ENCODE peak calls at places on chromosome 4, in nine cellular contexts. T is NB4, H is psoas muscle, U is MM.1S, B is fibroblast of the aortic adventitia, C is AG04449, G is fibroblast of villous mesenchyme, Z is dorsolateral prefrontal cortex, S is GM13976. W is an unnamed sample.

GRCh38 chr4:185115827-185116232 is 27.2 kb upstream of the SLC25A4 start:
- DNase-seq in T (peak; percentile 66), H (peak; percentile 37), U (no peak), B (peak; percentile 99), C (peak; percentile 36), G (peak; percentile 98), Z (no peak), S (no peak), W (peak; percentile 7)

GRCh38 chr4:124754671-124755070 is 42.1 kb upstream of the ANKRD50 start:
- DNase-seq in T (no peak), H (no peak), U (no peak), B (no peak), C (peak; percentile 10), G (peak; percentile 43), Z (no peak), S (no peak), W (no peak)

GRCh38 chr4:40507977-40508376 is 121.7 kb downstream of the RBM47 start:
- DNase-seq in T (peak; percentile 57), H (no peak), U (no peak), B (no peak), C (no peak), G (no peak), Z (no peak), S (no peak), W (peak; percentile 23)

GRCh38 chr4:123477804-123478209 is 81.2 kb downstream of the SPRY1 start:
- DNase-seq in T (peak; percentile 77), H (peak; percentile 17), U (no peak), B (peak; percentile 47), C (peak; percentile 19), G (peak; percentile 34), Z (no peak), S (no peak), W (peak; percentile 95)

GRCh38 chr4:169412046-169412445 is 141.3 kb upstream of the SH3RF1 start:
- DNase-seq in T (no peak), H (no peak), U (no peak), B (no peak), C (no peak), G (no peak), Z (no peak), S (no peak), W (no peak)

GRCh38 chr4:78168029-78168428 is 110.9 kb downstream of the FRAS1 start:
- DNase-seq in T (peak; percentile 3), H (no peak), U (no peak), B (no peak), C (no peak), G (no peak), Z (no peak), S (no peak), W (no peak)

GRCh38 chr4:74934016-74934821 is 1.3 kb downstream of the PARM1 start:
- DNase-seq in T (no peak), H (peak; percentile 17), U (peak; percentile 53), B (peak; percentile 20), C (no peak), G (peak; percentile 44), Z (peak; percentile 51), S (peak; percentile 37), W (peak; percentile 2)

GRCh38 chr4:178165251-178165650 is 723.0 kb upstream of the AGA start:
- DNase-seq in T (no peak), H (no peak), U (no peak), B (no peak), C (no peak), G (no peak), Z (no peak), S (no peak), W (no peak)

GRCh38 chr4:47274931-47275330 is 188.6 kb downstream of the COMMD8 start:
- DNase-seq in T (no peak), H (no peak), U (no peak), B (peak; percentile 18), C (no peak), G (no peak), Z (no peak), S (no peak), W (no peak)

GRCh38 chr4:125187621-125188176 is 127.1 kb upstream of the FAT4 start:
- DNase-seq in T (no peak), H (no peak), U (no peak), B (peak; percentile 34), C (no peak), G (peak; percentile 5), Z (no peak), S (no peak), W (no peak)

GRCh38 chr4:127006509-127006908 is 626.2 kb upstream of the INTU start:
- DNase-seq in T (no peak), H (no peak), U (no peak), B (no peak), C (no peak), G (no peak), Z (no peak), S (no peak), W (no peak)
- TF ChIP-seq CTCF in T (no peak), H (no peak), U (no peak), B (no peak), C (no peak), G (no peak), Z (no peak), S (no peak), W (no peak)

DNA sequence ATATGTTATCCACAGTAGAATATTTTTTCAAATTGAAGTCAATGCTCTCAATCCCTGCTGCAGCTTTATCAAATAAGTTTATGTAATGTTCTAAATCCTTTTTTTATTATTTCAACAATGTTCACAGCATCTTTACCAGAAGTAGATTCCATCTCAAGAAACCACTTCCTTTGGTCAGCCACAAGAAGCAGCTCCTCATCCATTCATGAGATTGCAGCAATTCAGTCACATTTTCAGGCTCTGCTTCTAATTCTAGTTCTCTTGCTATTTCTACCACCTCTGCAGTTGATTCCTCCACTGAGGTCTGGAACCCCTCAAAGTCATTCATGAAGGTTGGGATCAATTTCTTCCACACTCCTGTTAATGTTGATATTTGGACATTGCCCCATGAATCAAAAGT is 2301.3 kb upstream of the TENM3 start:
- DNase-seq in T (peak; percentile 52), H (no peak), U (peak; percentile 32), B (no peak), C (no peak), G (no peak), Z (no peak), S (no peak), W (no peak)
- TF ChIP-seq CTCF in T (no peak), H (no peak), U (no peak), B (no peak), C (no peak), G (no peak), Z (no peak), S (no peak), W (no peak)

DNA sequence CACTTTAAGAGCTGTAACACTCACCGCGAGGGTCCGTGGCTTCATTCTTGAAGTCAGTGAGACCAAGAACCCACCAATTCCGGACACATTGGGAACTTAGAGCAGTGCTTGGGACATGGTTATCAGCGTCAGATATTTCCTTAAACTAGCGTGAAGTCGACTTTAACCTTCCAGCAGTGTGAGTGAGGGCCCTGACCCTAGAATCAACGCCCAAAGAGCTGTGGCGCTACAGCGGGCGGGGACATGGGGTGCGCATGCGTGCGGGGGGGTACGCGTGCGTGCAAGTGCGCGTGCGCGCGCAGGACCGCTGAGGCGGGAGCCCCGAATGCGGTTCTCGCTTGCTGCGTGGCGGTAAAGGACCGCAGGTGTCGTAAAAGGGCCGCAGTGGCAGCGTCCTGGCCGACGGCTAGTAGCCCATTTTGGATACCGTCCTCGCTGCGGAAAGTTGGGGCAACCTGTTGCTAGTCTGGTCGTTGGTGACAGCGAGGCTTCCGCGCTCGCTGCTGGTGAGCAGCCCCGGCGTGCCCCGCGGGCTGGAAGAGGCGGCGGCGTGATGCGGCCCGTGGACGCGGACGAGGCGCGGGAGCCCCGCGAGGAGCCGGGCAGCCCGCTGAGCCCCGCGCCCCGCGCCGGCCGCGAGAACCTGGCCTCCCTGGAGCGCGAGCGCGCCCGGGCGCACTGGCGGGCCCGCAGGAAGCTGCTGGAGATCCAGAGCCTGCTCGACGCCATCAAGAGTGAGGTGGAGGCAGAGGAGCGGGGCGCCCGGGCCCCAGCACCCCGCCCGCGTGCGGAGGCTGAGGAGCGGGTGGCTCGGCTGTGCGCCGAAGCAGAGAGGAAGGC is 19.8 kb upstream of the S100P start:
- DNase-seq in T (peak; percentile 100), H (peak; percentile 92), U (peak; percentile 96), B (peak; percentile 95), C (peak; percentile 74), G (peak; percentile 96), Z (peak; percentile 95), S (peak; percentile 97), W (peak; percentile 95)
- TF ChIP-seq CTCF in T (no peak), H (no peak), U (no peak), B (no peak), C (no peak), G (no peak), Z (peak; percentile 32), S (no peak), W (no peak)

DNA sequence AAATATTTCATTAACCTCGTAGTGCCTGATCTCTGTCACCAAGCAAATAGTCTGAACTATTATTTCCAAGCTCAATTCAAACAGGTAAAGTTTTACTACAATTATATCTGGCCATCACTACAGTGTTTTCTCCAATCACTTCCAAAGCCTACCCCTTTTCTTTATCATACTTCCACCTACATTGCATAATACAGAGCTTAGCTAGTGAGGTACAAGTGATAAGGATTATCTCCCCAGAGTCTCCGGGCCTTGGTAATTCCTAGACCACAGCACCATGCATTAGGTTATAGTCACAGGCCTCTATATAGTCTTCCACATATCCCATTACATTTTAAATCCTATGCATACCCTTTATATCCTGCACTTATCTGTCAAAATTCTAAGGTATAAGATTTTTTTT is 154.2 kb downstream of the SNCA start:
- DNase-seq in T (no peak), H (no peak), U (no peak), B (no peak), C (no peak), G (peak; percentile 45), Z (no peak), S (no peak), W (no peak)
- TF ChIP-seq CTCF in T (no peak), H (no peak), U (no peak), B (no peak), C (no peak), G (no peak), Z (no peak), S (no peak), W (no peak)

DNA sequence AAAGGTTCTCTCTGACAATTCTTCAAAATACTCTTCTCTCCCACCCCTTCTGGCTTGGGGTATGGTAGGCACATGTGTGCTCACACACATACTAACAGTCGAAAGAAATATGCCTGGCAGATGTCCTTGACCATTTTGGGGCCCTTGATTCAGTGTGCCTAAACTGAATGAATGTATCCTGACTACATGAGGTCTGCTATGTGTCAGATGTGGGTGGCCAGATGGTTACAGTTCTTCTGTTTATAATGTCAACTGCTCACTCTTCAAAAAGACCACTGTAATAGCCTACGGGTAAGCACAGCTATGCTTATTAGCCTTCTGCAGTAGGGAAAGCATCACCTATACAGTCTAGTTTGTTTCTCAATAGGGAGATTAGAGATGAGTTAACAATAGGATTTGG is 63.7 kb upstream of the VEGFC start:
- DNase-seq in T (no peak), H (no peak), U (no peak), B (no peak), C (no peak), G (no peak), Z (no peak), S (no peak), W (no peak)
- TF ChIP-seq CTCF in T (no peak), H (no peak), U (no peak), B (no peak), C (no peak), G (no peak), Z (no peak), S (no peak), W (no peak)

GRCh38 chr4:243407-243806 is 61.9 kb downstream of the ZNF732 start:
- DNase-seq in T (no peak), H (no peak), U (no peak), B (no peak), C (no peak), G (no peak), Z (no peak), S (no peak), W (no peak)

GRCh38 chr4:242121-242848 is 63.0 kb downstream of the ZNF732 start:
- DNase-seq in T (peak; percentile 96), H (peak; percentile 40), U (peak; percentile 86), B (peak; percentile 34), C (no peak), G (peak; percentile 72), Z (peak; percentile 45), S (peak; percentile 47), W (peak; percentile 80)

GRCh38 chr4:244471-244870 is 60.8 kb downstream of the ZNF732 start:
- DNase-seq in T (peak; percentile 81), H (no peak), U (peak; percentile 59), B (peak; percentile 2), C (no peak), G (peak; percentile 23), Z (no peak), S (peak; percentile 12), W (peak; percentile 69)
- TF ChIP-seq CTCF in T (peak; percentile 66), H (peak; percentile 64), U (peak; percentile 65), B (no peak), C (no peak), G (peak; percentile 42), Z (peak; percentile 71), S (peak; percentile 42), W (peak; percentile 86)